ENCODE peak calls at places on chromosomes 6 and 20, in nine cellular contexts. One of them, this sample, is unnamed.

GRCh38 chr6:15317934-15318902 is 72.3 kb downstream of the JARID2 start:
- DNase-seq in mucosa of gallbladder: no peak
- DNase-seq in tibial nerve: no peak
- DNase-seq in HEK293T: no peak
- DNase-seq in iPS DF 19.7: no peak
- DNase-seq in hepatocyte: no peak
- DNase-seq in Kasumi-1: no peak
- DNase-seq in GOT3: no peak
- DNase-seq in PC-9: no peak
- DNase-seq in this sample: no peak

GRCh38 chr6:39426057-39426592 is 103.6 kb upstream of the KCNK16 start:
- DNase-seq in mucosa of gallbladder: peak; percentile 48
- DNase-seq in iPS DF 19.7: no peak
- DNase-seq in GOT3: no peak
- DNase-seq in HEK293T: no peak
- DNase-seq in PC-9: peak; percentile 37
- DNase-seq in tibial nerve: no peak
- DNase-seq in hepatocyte: no peak
- DNase-seq in Kasumi-1: no peak
- DNase-seq in this sample: peak; percentile 38

GRCh38 chr6:99801805-99802204 is 192.2 kb downstream of the MCHR2 start:
- DNase-seq in HEK293T: no peak
- DNase-seq in PC-9: no peak
- DNase-seq in GOT3: no peak
- DNase-seq in Kasumi-1: no peak
- DNase-seq in mucosa of gallbladder: no peak
- DNase-seq in hepatocyte: no peak
- DNase-seq in tibial nerve: no peak
- DNase-seq in iPS DF 19.7: no peak
- DNase-seq in this sample: no peak

GRCh38 chr6:101439790-101440189 is 46.3 kb downstream of the GRIK2 start:
- DNase-seq in HEK293T: no peak
- DNase-seq in mucosa of gallbladder: no peak
- DNase-seq in tibial nerve: no peak
- DNase-seq in iPS DF 19.7: no peak
- DNase-seq in PC-9: no peak
- DNase-seq in Kasumi-1: no peak
- DNase-seq in GOT3: no peak
- DNase-seq in hepatocyte: no peak
- DNase-seq in this sample: no peak

GRCh38 chr6:15990179-15990578 is 138.7 kb upstream of the MYLIP start:
- DNase-seq in mucosa of gallbladder: no peak
- DNase-seq in PC-9: no peak
- DNase-seq in hepatocyte: no peak
- DNase-seq in iPS DF 19.7: no peak
- DNase-seq in tibial nerve: no peak
- DNase-seq in GOT3: no peak
- DNase-seq in Kasumi-1: no peak
- DNase-seq in HEK293T: no peak
- DNase-seq in this sample: no peak

GRCh38 chr6:113103618-113104390 is 753.3 kb upstream of the MARCKS start:
- DNase-seq in iPS DF 19.7: no peak
- DNase-seq in Kasumi-1: no peak
- DNase-seq in mucosa of gallbladder: no peak
- DNase-seq in GOT3: no peak
- DNase-seq in hepatocyte: peak; percentile 26
- DNase-seq in tibial nerve: no peak
- DNase-seq in HEK293T: peak; percentile 20
- DNase-seq in PC-9: no peak
- DNase-seq in this sample: no peak

GRCh38 chr6:109687271-109687721 is 3.7 kb downstream of the AK9 start:
- DNase-seq in iPS DF 19.7: no peak
- DNase-seq in PC-9: peak; percentile 70
- DNase-seq in hepatocyte: no peak
- DNase-seq in HEK293T: no peak
- DNase-seq in tibial nerve: no peak
- DNase-seq in GOT3: peak; percentile 3
- DNase-seq in mucosa of gallbladder: no peak
- DNase-seq in Kasumi-1: peak; percentile 13
- DNase-seq in this sample: peak; percentile 67

GRCh38 chr6:75220365-75220764 is 14.5 kb upstream of the COL12A1 start:
- DNase-seq in tibial nerve: no peak
- DNase-seq in hepatocyte: no peak
- DNase-seq in PC-9: no peak
- DNase-seq in GOT3: no peak
- DNase-seq in Kasumi-1: no peak
- DNase-seq in iPS DF 19.7: no peak
- DNase-seq in mucosa of gallbladder: no peak
- DNase-seq in HEK293T: no peak
- DNase-seq in this sample: no peak

GRCh38 chr6:129567374-129567773 is 142.6 kb downstream of the ARHGAP18 start:
- DNase-seq in iPS DF 19.7: no peak
- DNase-seq in GOT3: no peak
- DNase-seq in mucosa of gallbladder: no peak
- DNase-seq in tibial nerve: peak; percentile 29
- DNase-seq in HEK293T: peak; percentile 35
- DNase-seq in hepatocyte: peak; percentile 25
- DNase-seq in PC-9: no peak
- DNase-seq in Kasumi-1: peak; percentile 52
- DNase-seq in this sample: no peak

GRCh38 chr6:47681201-47681990 is 17.0 kb upstream of the ADGRF4 start:
- DNase-seq in tibial nerve: no peak
- DNase-seq in GOT3: no peak
- DNase-seq in hepatocyte: no peak
- DNase-seq in PC-9: no peak
- DNase-seq in HEK293T: no peak
- DNase-seq in mucosa of gallbladder: no peak
- DNase-seq in iPS DF 19.7: no peak
- DNase-seq in Kasumi-1: no peak
- DNase-seq in this sample: no peak

GRCh38 chr6:34531580-34532201 is 24.4 kb downstream of the SPDEF start:
- DNase-seq in PC-9: no peak
- DNase-seq in iPS DF 19.7: peak; percentile 84
- DNase-seq in hepatocyte: no peak
- DNase-seq in Kasumi-1: no peak
- DNase-seq in GOT3: no peak
- DNase-seq in mucosa of gallbladder: no peak
- DNase-seq in tibial nerve: peak; percentile 72
- DNase-seq in HEK293T: no peak
- DNase-seq in this sample: no peak

GRCh38 chr6:21769405-21769851 is 175.9 kb downstream of the SOX4 start:
- DNase-seq in GOT3: no peak
- DNase-seq in HEK293T: no peak
- DNase-seq in PC-9: no peak
- DNase-seq in hepatocyte: peak; percentile 32
- DNase-seq in iPS DF 19.7: peak; percentile 67
- DNase-seq in mucosa of gallbladder: peak; percentile 17
- DNase-seq in Kasumi-1: no peak
- DNase-seq in tibial nerve: no peak
- DNase-seq in this sample: no peak

GRCh38 chr6:15110721-15111354 is 135.0 kb upstream of the JARID2 start:
- DNase-seq in hepatocyte: no peak
- DNase-seq in mucosa of gallbladder: no peak
- DNase-seq in Kasumi-1: no peak
- DNase-seq in HEK293T: no peak
- DNase-seq in iPS DF 19.7: no peak
- DNase-seq in GOT3: no peak
- DNase-seq in PC-9: no peak
- DNase-seq in tibial nerve: no peak
- DNase-seq in this sample: no peak

GRCh38 chr6:101348816-101349215 is 44.7 kb upstream of the GRIK2 start:
- DNase-seq in GOT3: no peak
- DNase-seq in HEK293T: no peak
- DNase-seq in Kasumi-1: no peak
- DNase-seq in iPS DF 19.7: no peak
- DNase-seq in tibial nerve: no peak
- DNase-seq in hepatocyte: no peak
- DNase-seq in mucosa of gallbladder: no peak
- DNase-seq in PC-9: no peak
- DNase-seq in this sample: no peak

GRCh38 chr6:55963301-55963700 is 87.9 kb upstream of the BMP5 start:
- DNase-seq in HEK293T: peak; percentile 9
- DNase-seq in mucosa of gallbladder: no peak
- DNase-seq in tibial nerve: no peak
- DNase-seq in iPS DF 19.7: no peak
- DNase-seq in PC-9: no peak
- DNase-seq in Kasumi-1: peak; percentile 27
- DNase-seq in GOT3: no peak
- DNase-seq in hepatocyte: no peak
- DNase-seq in this sample: no peak

GRCh38 chr6:5536644-5537043 is 275.3 kb downstream of the FARS2 start:
- DNase-seq in HEK293T: no peak
- DNase-seq in GOT3: no peak
- DNase-seq in iPS DF 19.7: no peak
- DNase-seq in mucosa of gallbladder: no peak
- DNase-seq in PC-9: no peak
- DNase-seq in Kasumi-1: no peak
- DNase-seq in hepatocyte: no peak
- DNase-seq in tibial nerve: no peak
- DNase-seq in this sample: no peak

GRCh38 chr6:5636210-5637030 is 370.3 kb downstream of the NRN1 start:
- DNase-seq in hepatocyte: no peak
- DNase-seq in PC-9: no peak
- DNase-seq in mucosa of gallbladder: no peak
- DNase-seq in Kasumi-1: no peak
- DNase-seq in iPS DF 19.7: no peak
- DNase-seq in GOT3: no peak
- DNase-seq in HEK293T: no peak
- DNase-seq in tibial nerve: no peak
- DNase-seq in this sample: no peak

GRCh38 chr6:43334466-43335095 is 26.0 kb upstream of the CRIP3 start:
- DNase-seq in PC-9: peak; percentile 60
- DNase-seq in iPS DF 19.7: peak; percentile 64
- DNase-seq in HEK293T: peak; percentile 64
- DNase-seq in tibial nerve: no peak
- DNase-seq in Kasumi-1: peak; percentile 59
- DNase-seq in mucosa of gallbladder: no peak
- DNase-seq in hepatocyte: peak; percentile 67
- DNase-seq in GOT3: no peak
- DNase-seq in this sample: no peak

GRCh38 chr6:85436939-85437495 is 12.9 kb upstream of the NT5E start:
- DNase-seq in PC-9: no peak
- DNase-seq in GOT3: no peak
- DNase-seq in HEK293T: no peak
- DNase-seq in tibial nerve: no peak
- DNase-seq in mucosa of gallbladder: no peak
- DNase-seq in Kasumi-1: no peak
- DNase-seq in hepatocyte: no peak
- DNase-seq in iPS DF 19.7: no peak
- DNase-seq in this sample: no peak

GRCh38 chr20:32354592-32355416 is 3.3 kb upstream of the ASXL1 start:
- DNase-seq in PC-9: peak; percentile 74
- DNase-seq in Kasumi-1: no peak
- DNase-seq in HEK293T: no peak
- DNase-seq in hepatocyte: peak; percentile 58
- DNase-seq in mucosa of gallbladder: no peak
- DNase-seq in iPS DF 19.7: no peak
- DNase-seq in GOT3: no peak
- DNase-seq in tibial nerve: no peak
- DNase-seq in this sample: peak; percentile 66

GRCh38 chr6:107653183-107653580 is 163.3 kb downstream of the SOBP start:
- DNase-seq in tibial nerve: no peak
- DNase-seq in GOT3: no peak
- DNase-seq in iPS DF 19.7: no peak
- DNase-seq in PC-9: no peak
- DNase-seq in mucosa of gallbladder: no peak
- DNase-seq in Kasumi-1: no peak
- DNase-seq in HEK293T: no peak
- DNase-seq in hepatocyte: no peak
- DNase-seq in this sample: no peak

GRCh38 chr20:37361336-37361735 is 15.4 kb downstream of the SRC start:
- DNase-seq in HEK293T: no peak
- DNase-seq in PC-9: no peak
- DNase-seq in mucosa of gallbladder: no peak
- DNase-seq in GOT3: no peak
- DNase-seq in Kasumi-1: no peak
- DNase-seq in iPS DF 19.7: no peak
- DNase-seq in tibial nerve: no peak
- DNase-seq in hepatocyte: no peak
- DNase-seq in this sample: no peak

GRCh38 chr6:39553811-39554802 is 171.1 kb downstream of the KIF6 start:
- DNase-seq in Kasumi-1: no peak
- DNase-seq in mucosa of gallbladder: no peak
- DNase-seq in hepatocyte: no peak
- DNase-seq in HEK293T: no peak
- DNase-seq in GOT3: no peak
- DNase-seq in tibial nerve: no peak
- DNase-seq in iPS DF 19.7: no peak
- DNase-seq in PC-9: no peak
- DNase-seq in this sample: peak; percentile 2